ENCODE peak calls at places on chromosomes 7 and 10, in four cellular contexts. O, U, V and C are unnamed samples.

GRCh38 chr7:140260338-140260737 is 83.6 kb upstream of the KDM7A start:
- DNase-seq in O (no peak), U (no peak), V (no peak), C (no peak)

GRCh38 chr7:1488016-1488415 is 16.2 kb downstream of the INTS1 start:
- DNase-seq in O (no peak), U (no peak), V (no peak), C (no peak)

GRCh38 chr10:123380491-123381085 is 226.4 kb downstream of the BUB3 start:
- DNase-seq in O (peak; percentile 12), U (peak; percentile 11), V (no peak), C (no peak)

GRCh38 chr10:68997216-68997615 is 8.6 kb downstream of the KIFBP start:
- DNase-seq in O (no peak), U (no peak), V (no peak), C (no peak)

GRCh38 chr10:49831352-49832040 is 69.4 kb upstream of the OGDHL start:
- DNase-seq in O (no peak), U (peak; percentile 35), V (no peak), C (peak; percentile 73)

GRCh38 chr7:20785211-20786048 is 1.3 kb downstream of the SP8 start:
- DNase-seq in O (no peak), U (no peak), V (no peak), C (no peak)

GRCh38 chr7:101278461-101279292 is 33.8 kb upstream of the FIS1 start:
- DNase-seq in O (no peak), U (no peak), V (no peak), C (no peak)

GRCh38 chr10:11036424-11037011 is 18.8 kb downstream of the CELF2 start:
- DNase-seq in O (peak; percentile 30), U (peak; percentile 55), V (no peak), C (peak; percentile 59)

GRCh38 chr10:86363184-86363832 is 3.3 kb downstream of the GRID1 start:
- DNase-seq in O (peak; percentile 70), U (peak; percentile 23), V (no peak), C (no peak)

GRCh38 chr10:72927485-72927884 is 27.1 kb downstream of the PLA2G12B start:
- DNase-seq in O (no peak), U (no peak), V (no peak), C (no peak)

GRCh38 chr7:105638942-105639495 is 57.7 kb upstream of the EFCAB10 start:
- DNase-seq in O (no peak), U (no peak), V (no peak), C (no peak)

GRCh38 chr10:28542728-28543127 is 9.8 kb downstream of the WAC start:
- DNase-seq in O (no peak), U (no peak), V (no peak), C (no peak)

GRCh38 chr10:69464801-69465401 is 13.6 kb downstream of the TSPAN15 start:
- DNase-seq in O (no peak), U (no peak), V (no peak), C (no peak)

GRCh38 chr10:22453948-22454347 is 108.7 kb downstream of the SPAG6 start:
- DNase-seq in O (no peak), U (no peak), V (no peak), C (no peak)

GRCh38 chr10:11304906-11305585 is 287.4 kb downstream of the CELF2 start:
- DNase-seq in O (no peak), U (no peak), V (no peak), C (no peak)

GRCh38 chr7:12434012-12434642 is 30.5 kb upstream of the VWDE start:
- DNase-seq in O (no peak), U (no peak), V (no peak), C (no peak)

GRCh38 chr7:156203923-156204322 is 391.7 kb upstream of the SHH start:
- DNase-seq in O (no peak), U (no peak), V (no peak), C (no peak)

GRCh38 chr7:118214051-118214832 is 10.3 kb upstream of the ANKRD7 start:
- DNase-seq in O (peak; percentile 71), U (peak; percentile 67), V (peak; percentile 68), C (peak; percentile 24)

GRCh38 chr7:27202018-27202740 is 2.3 kb upstream of the HOXA13 start:
- DNase-seq in O (no peak), U (no peak), V (no peak), C (no peak)

GRCh38 chr10:104931723-104932122 is 290.6 kb downstream of the SORCS3 start:
- DNase-seq in O (no peak), U (no peak), V (no peak), C (no peak)

GRCh38 chr7:137656227-137656849 is 190.4 kb downstream of the DGKI start:
- DNase-seq in O (peak; percentile 59), U (peak; percentile 78), V (no peak), C (peak; percentile 52)

GRCh38 chr7:143013473-143013872 is 13.5 kb downstream of the OR9A2 start:
- DNase-seq in O (no peak), U (peak; percentile 55), V (no peak), C (no peak)

GRCh38 chr7:139252451-139252850 is 21.4 kb downstream of the UBN2 start:
- DNase-seq in O (no peak), U (peak; percentile 12), V (no peak), C (no peak)

GRCh38 chr10:10094700-10095099 is 923.0 kb upstream of the CELF2 start:
- DNase-seq in O (no peak), U (peak; percentile 0), V (no peak), C (no peak)

GRCh38 chr10:26555719-26556368 is 117.7 kb downstream of the APBB1IP start:
- DNase-seq in O (peak; percentile 24), U (peak; percentile 67), V (no peak), C (no peak)

GRCh38 chr7:16801111-16801542 is 3.7 kb downstream of the AGR2 start:
- DNase-seq in O (peak; percentile 84), U (peak; percentile 79), V (peak; percentile 5), C (peak; percentile 11)

GRCh38 chr7:140390466-140391190 is 7.7 kb downstream of the SLC37A3 start:
- DNase-seq in O (no peak), U (peak; percentile 59), V (no peak), C (no peak)